ENCODE peak calls at places on chromosomes 6 and 20, in nine cellular contexts. H is HFFc6; B is stimulated activated CD4-positive, alpha-beta T cell treated with anti-CD3 and anti-CD28 coated beads, Interleukin-12 subunit alpha, Interleukin-12 subunit beta, amount 100 ng/mL, for 4 hours; K is colonic mucosa; U is left cardiac atrium; A is aorta; I is right cardiac atrium; V is AG09309; G is NCI-H2081. L is an unnamed sample.

GRCh38 chr20:61353261-61353995 is 101.4 kb downstream of the CDH4 start:
- DNase-seq in H (no peak), B (no peak), K (no peak), U (no peak), A (no peak), I (no peak), V (no peak), G (no peak), L (no peak)

GRCh38 chr6:53811082-53811481 is 16.3 kb downstream of the LRRC1 start:
- DNase-seq in H (no peak), B (no peak), K (peak), U (no peak), A (no peak), I (no peak), V (no peak), G (peak), L (peak)

GRCh38 chr6:28491984-28492317 is 23.6 kb downstream of the GPX6 start:
- DNase-seq in H (no peak), B (no peak), K (no peak), U (no peak), A (no peak), I (no peak), V (no peak), G (no peak), L (no peak)

GRCh38 chr20:45612314-45612713 is 17.2 kb upstream of the WFDC10A start:
- DNase-seq in H (no peak), B (no peak), K (no peak), U (no peak), A (no peak), I (no peak), V (no peak), G (no peak), L (no peak)

GRCh38 chr20:672975-673604 is 2.5 kb downstream of the SCRT2 start:
- DNase-seq in H (no peak), B (no peak), K (no peak), U (no peak), A (no peak), I (no peak), V (no peak), G (no peak), L (no peak)

GRCh38 chr20:32064667-32065066 is 12.6 kb downstream of the HCK start:
- DNase-seq in H (no peak), B (no peak), K (no peak), U (no peak), A (no peak), I (no peak), V (no peak), G (no peak), L (no peak)

GRCh38 chr20:15902493-15902892 is 670.8 kb downstream of the KIF16B start:
- DNase-seq in H (no peak), B (no peak), K (no peak), U (no peak), A (no peak), I (no peak), V (no peak), G (no peak), L (no peak)

GRCh38 chr6:33575211-33575610 is 4.9 kb downstream of the BAK1 start:
- DNase-seq in H (no peak), B (no peak), K (no peak), U (no peak), A (no peak), I (no peak), V (no peak), G (no peak), L (no peak)

GRCh38 chr20:57395111-57395959 is 4.1 kb downstream of the RBM38 start:
- DNase-seq in H (no peak), B (no peak), K (no peak), U (peak), A (peak), I (peak), V (peak), G (no peak), L (no peak)

GRCh38 chr6:29749668-29750067 is 26.4 kb downstream of the HLA-F start:
- DNase-seq in H (no peak), B (no peak), K (no peak), U (no peak), A (no peak), I (no peak), V (no peak), G (no peak), L (no peak)

GRCh38 chr6:30025197-30025596 is 35.9 kb upstream of the POLR1H start:
- DNase-seq in H (no peak), B (no peak), K (no peak), U (no peak), A (no peak), I (no peak), V (no peak), G (no peak), L (no peak)

GRCh38 chr6:12339022-12339421 is 48.9 kb downstream of the EDN1 start:
- DNase-seq in H (no peak), B (no peak), K (peak), U (no peak), A (no peak), I (no peak), V (no peak), G (no peak), L (no peak)

GRCh38 chr20:53220482-53221307 is 248.5 kb downstream of the TSHZ2 start:
- DNase-seq in H (no peak), B (no peak), K (no peak), U (no peak), A (no peak), I (no peak), V (no peak), G (no peak), L (no peak)

GRCh38 chr6:15389759-15390723 is 144.2 kb downstream of the JARID2 start:
- DNase-seq in H (no peak), B (no peak), K (no peak), U (no peak), A (no peak), I (no peak), V (no peak), G (no peak), L (peak)

GRCh38 chr6:112909781-112910180 is 562.7 kb downstream of the RFPL4B start:
- DNase-seq in H (no peak), B (no peak), K (no peak), U (no peak), A (no peak), I (no peak), V (no peak), G (no peak), L (no peak)